ENCODE peak calls at places on chromosomes 16 and 17, in ten cellular contexts. J, S, E, N, W, U, D, V, M and B are unnamed samples.

GRCh38 chr17:80244871-80245509 is 15.7 kb upstream of the RNF213 start:
- DNase-seq in J (no peak), S (no peak), E (no peak), N (no peak), W (no peak), U (no peak), D (no peak), V (no peak), M (no peak), B (no peak)

GRCh38 chr17:2054740-2055493 is at the start of gene HIC1:
- DNase-seq in J (no peak), S (no peak), E (no peak), N (no peak), W (peak; percentile 81), U (peak; percentile 91), D (peak; percentile 80), V (peak; percentile 78), M (peak; percentile 79), B (no peak)

GRCh38 chr16:23505942-23506605 is 4.2 kb downstream of the GGA2 start:
- DNase-seq in J (no peak), S (no peak), E (no peak), N (no peak), W (no peak), U (no peak), D (no peak), V (no peak), M (no peak), B (no peak)

GRCh38 chr17:77331161-77331864 is 190.5 kb downstream of the SEC14L1 start:
- DNase-seq in J (peak; percentile 56), S (peak; percentile 18), E (peak; percentile 86), N (peak; percentile 40), W (peak; percentile 92), U (peak; percentile 99), D (peak; percentile 95), V (peak; percentile 97), M (peak; percentile 98), B (peak; percentile 92)

GRCh38 chr17:74631468-74632195 is 8.1 kb upstream of the CD300E start:
- DNase-seq in J (peak; percentile 0), S (no peak), E (no peak), N (no peak), W (no peak), U (no peak), D (no peak), V (no peak), M (no peak), B (no peak)

GRCh38 chr16:48434653-48435318 is 49.6 kb upstream of the SIAH1 start:
- DNase-seq in J (no peak), S (no peak), E (no peak), N (no peak), W (no peak), U (no peak), D (no peak), V (no peak), M (no peak), B (no peak)

GRCh38 chr17:39230361-39230760 is 4.6 kb upstream of the STAC2 start:
- DNase-seq in J (no peak), S (no peak), E (no peak), N (no peak), W (no peak), U (no peak), D (no peak), V (no peak), M (no peak), B (no peak)

GRCh38 chr17:71909155-71909554 is 211.7 kb upstream of the SOX9 start:
- DNase-seq in J (no peak), S (no peak), E (no peak), N (no peak), W (no peak), U (no peak), D (no peak), V (no peak), M (no peak), B (no peak)

GRCh38 chr17:11221196-11221595 is 19.8 kb upstream of the SHISA6 start:
- DNase-seq in J (no peak), S (no peak), E (no peak), N (no peak), W (no peak), U (no peak), D (no peak), V (no peak), M (no peak), B (no peak)

GRCh38 chr17:76781056-76781982 is 43.4 kb downstream of the MFSD11 start:
- DNase-seq in J (no peak), S (no peak), E (no peak), N (no peak), W (no peak), U (no peak), D (no peak), V (peak; percentile 20), M (peak; percentile 40), B (no peak)

GRCh38 chr17:56499799-56500388 is 93.6 kb upstream of the NOG start:
- DNase-seq in J (no peak), S (no peak), E (no peak), N (peak; percentile 52), W (no peak), U (no peak), D (no peak), V (peak; percentile 33), M (peak; percentile 64), B (no peak)

GRCh38 chr17:55062921-55063320 is 94.4 kb downstream of the STXBP4 start:
- DNase-seq in J (no peak), S (no peak), E (no peak), N (no peak), W (no peak), U (no peak), D (no peak), V (no peak), M (no peak), B (no peak)

GRCh38 chr16:87945351-87946042 is 5.7 kb upstream of the BANP start:
- DNase-seq in J (no peak), S (peak; percentile 85), E (peak; percentile 86), N (no peak), W (no peak), U (no peak), D (peak; percentile 60), V (no peak), M (peak; percentile 32), B (peak; percentile 95)

GRCh38 chr16:81723098-81723723 is 55.9 kb upstream of the PLCG2 start:
- DNase-seq in J (no peak), S (peak; percentile 65), E (peak; percentile 86), N (peak; percentile 50), W (peak; percentile 23), U (peak; percentile 63), D (no peak), V (peak; percentile 75), M (peak; percentile 53), B (peak; percentile 77)